ENCODE peak calls at places on chromosome 12, in nine cellular contexts. F is activated CD8-positive, alpha-beta memory T cell treated with anti-CD3 and anti-CD28 coated beads for 1 hour; H is EH; Y is stimulated activated CD8-positive, alpha-beta memory T cell treated with anti-CD3 and anti-CD28 coated beads, Interleukin-15, amount 100 ng/mL, for 1 hour; D is activated T-cell treated with anti-CD3 and anti-CD28 coated beads, Interleukin-2, amount 50 U/mL, for 1 hour; V is activated CD4-positive, CD25-positive, alpha-beta regulatory T cell; X is CD8-positive, alpha-beta memory T cell; L is germinal center; Z is T-helper 2 cell treated with Interferon-gamma antibody and Interleukin-4, amounts not matched to agents 5 μg/mL and 100 μg/mL, for 36 hours. O is an unnamed sample.

GRCh38 chr12:123986374-123986920 is 13.4 kb downstream of the ZNF664 start:
- DNase-seq in Y (no peak), D (no peak), F (no peak), Z (no peak), V (no peak), L (no peak), H (no peak), X (no peak), O (no peak)

GRCh38 chr12:3772380-3772779 is 19.5 kb upstream of the CRACR2A start:
- DNase-seq in D (no peak), Y (no peak), Z (no peak), F (no peak), H (peak; percentile 53), L (no peak), X (no peak), V (no peak), O (no peak)

GRCh38 chr12:95304673-95305198 is 87.1 kb downstream of the VEZT start:
- DNase-seq in D (no peak), L (no peak), F (no peak), X (no peak), V (no peak), Y (no peak), Z (no peak), H (peak; percentile 66), O (peak; percentile 69)

GRCh38 chr12:15584366-15585041 is 204.7 kb downstream of the EPS8 start:
- DNase-seq in L (peak; percentile 11), V (no peak), F (no peak), H (peak; percentile 79), X (peak; percentile 51), Y (no peak), Z (no peak), D (no peak), O (peak; percentile 91)

GRCh38 chr12:87025976-87026375 is 769.8 kb upstream of the MGAT4C start:
- DNase-seq in F (no peak), Z (no peak), Y (no peak), X (no peak), V (no peak), H (no peak), D (no peak), L (no peak), O (no peak)

GRCh38 chr12:117441751-117442150 is 80.3 kb upstream of the NOS1 start:
- DNase-seq in F (no peak), Z (no peak), L (no peak), Y (no peak), H (peak; percentile 5), D (no peak), V (no peak), X (no peak), O (no peak)

GRCh38 chr12:130086777-130087176 is 75.5 kb upstream of the FZD10 start:
- DNase-seq in X (no peak), Y (no peak), Z (no peak), L (no peak), V (no peak), H (no peak), D (no peak), F (no peak), O (no peak)

GRCh38 chr12:27123642-27124041 is 41.3 kb upstream of the C12orf71 start:
- DNase-seq in L (peak; percentile 7), H (peak; percentile 30), F (no peak), D (no peak), X (no peak), V (no peak), Y (no peak), Z (no peak), O (peak; percentile 33)

GRCh38 chr12:116982721-116983502 is 72.2 kb downstream of the FBXW8 start:
- DNase-seq in V (no peak), Y (no peak), H (peak; percentile 95), L (no peak), X (no peak), D (no peak), F (no peak), Z (no peak), O (peak; percentile 97)

O was measured in fibroblast of the aortic adventitia.